ENCODE peak calls at places on chromosomes 1 and 21, in eight cellular contexts. B is K562, X is transverse colon, D is spleen, H is HCT116, M is Panc1, P is suprapubic skin, W is stomach. A is an unnamed sample. For H3K4me1, the result is how much of the 10 kb centered on the place peaks cover.

GRCh38 chr1:27346991-27347627 is 5.3 kb downstream of the SYTL1 start:
- DNase-seq in B (peak), X (no peak), D (no peak), H (no peak), M (no peak), P (peak), W (no peak), A (no peak)

GRCh38 chr1:48229309-48229708 is 6.8 kb downstream of the SLC5A9 start:
- DNase-seq in B (no peak), X (no peak), D (no peak), H (no peak), M (no peak), P (no peak), W (no peak), A (no peak)

GRCh38 chr1:28582248-28582615 is 9.8 kb upstream of the RAB42 start:
- DNase-seq in B (no peak), X (peak), D (no peak), H (no peak), M (no peak), P (no peak), W (no peak), A (no peak)

GRCh38 chr1:198543670-198544260 is 3.3 kb upstream of the ATP6V1G3 start:
- DNase-seq in B (no peak), X (no peak), D (no peak), H (no peak), M (no peak), P (no peak), W (no peak), A (no peak)

GRCh38 chr1:174689524-174689923 is 241.8 kb downstream of the GPR52 start:
- DNase-seq in B (no peak), X (peak), D (no peak), H (no peak), M (no peak), P (no peak), W (no peak), A (no peak)

GRCh38 chr1:232611834-232612233 is 18.1 kb downstream of the SIPA1L2 start:
- DNase-seq in B (no peak), X (no peak), D (no peak), H (no peak), M (no peak), P (no peak), W (no peak), A (no peak)

GRCh38 chr1:22257286-22258275 is 114.7 kb upstream of the WNT4 start:
- DNase-seq in B (no peak), X (peak), D (no peak), H (no peak), M (no peak), P (no peak), W (peak), A (no peak)

GRCh38 chr1:31264790-31265386 is 25.2 kb upstream of the NKAIN1 start:
- DNase-seq in B (no peak), X (no peak), D (no peak), H (no peak), M (no peak), P (no peak), W (peak), A (no peak)

GRCh38 chr1:111833334-111833733 is 77.6 kb downstream of the DDX20 start:
- DNase-seq in B (no peak), X (no peak), D (no peak), H (no peak), M (no peak), P (no peak), W (no peak), A (no peak)

GRCh38 chr21:45579383-45580180 is 37.3 kb upstream of the SLC19A1 start:
- DNase-seq in B (no peak), X (peak), D (peak), H (no peak), M (no peak), P (peak), W (peak), A (no peak)

GRCh38 chr21:42164064-42164789 is 54.7 kb upstream of the ABCG1 start:
- DNase-seq in B (peak), X (peak), D (peak), H (peak), M (no peak), P (no peak), W (peak), A (no peak)

GRCh38 chr1:68322837-68323687 is 90.7 kb upstream of the WLS start:
- DNase-seq in B (no peak), X (peak), D (no peak), H (peak), M (no peak), P (peak), W (no peak), A (no peak)

GRCh38 chr1:18217398-18218043 is 109.9 kb downstream of the IGSF21 start:
- DNase-seq in B (peak), X (peak), D (no peak), H (peak), M (no peak), P (no peak), W (no peak), A (no peak)

GRCh38 chr1:81752840-81753239 is 47.9 kb upstream of the ADGRL2 start:
- DNase-seq in B (no peak), X (no peak), D (no peak), H (no peak), M (no peak), P (no peak), W (no peak), A (no peak)

GRCh38 chr1:186482661-186483255 is 21.8 kb upstream of the PDC start:
- DNase-seq in B (peak), X (peak), D (no peak), H (peak), M (peak), P (no peak), W (peak), A (no peak)

GRCh38 chr1:211329764-211330201 is 3.1 kb downstream of the TRAF5 start:
- DNase-seq in B (no peak), X (no peak), D (no peak), H (no peak), M (no peak), P (no peak), W (no peak), A (no peak)

GRCh38 chr21:16913010-16913409 is 599.8 kb upstream of the CXADR start:
- DNase-seq in B (no peak), X (no peak), D (no peak), H (no peak), M (no peak), P (no peak), W (no peak), A (no peak)

GRCh38 chr1:184759651-184760050 is 5.0 kb upstream of the EDEM3 start:
- DNase-seq in B (no peak), X (no peak), D (no peak), H (no peak), M (no peak), P (no peak), W (no peak), A (no peak)

GRCh38 chr21:45377866-45378257 is 27.1 kb upstream of the COL18A1 start:
- DNase-seq in B (no peak), X (no peak), D (peak), H (no peak), M (no peak), P (peak), W (no peak), A (no peak)

GRCh38 chr1:27070390-27071048 is 57.9 kb upstream of the TENT5B start:
- DNase-seq in B (no peak), X (no peak), D (no peak), H (no peak), M (no peak), P (no peak), W (peak), A (no peak)

GRCh38 chr1:56303805-56304204 is 275.6 kb downstream of the PLPP3 start:
- DNase-seq in B (no peak), X (no peak), D (no peak), H (no peak), M (no peak), P (no peak), W (no peak), A (peak)

GRCh38 chr1:200710166-200710565 is 28.5 kb upstream of the CAMSAP2 start:
- DNase-seq in B (no peak), X (no peak), D (no peak), H (no peak), M (no peak), P (no peak), W (no peak), A (no peak)

GRCh38 chr21:16279658-16280581 is 550.1 kb downstream of the USP25 start:
- DNase-seq in B (no peak), X (no peak), D (no peak), H (no peak), M (no peak), P (no peak), W (no peak), A (no peak)

GRCh38 chr1:2347409-2347785 is 44.0 kb downstream of the MORN1 start:
- DNase-seq in B (no peak), X (no peak), D (peak), H (no peak), M (no peak), P (peak), W (no peak), A (no peak)

GRCh38 chr1:26694597-26695416 is 1.0 kb upstream of the ARID1A start:
- DNase-seq in B (no peak), X (peak), D (no peak), H (no peak), M (no peak), P (no peak), W (no peak), A (no peak)

GRCh38 chr1:243731301-243731891 is 118.6 kb downstream of the AKT3 start:
- DNase-seq in B (no peak), X (no peak), D (no peak), H (no peak), M (no peak), P (no peak), W (peak), A (no peak)

GRCh38 chr1:24890861-24891260 is 39.2 kb downstream of the RUNX3 start:
- DNase-seq in B (no peak), X (peak), D (no peak), H (no peak), M (no peak), P (no peak), W (peak), A (no peak)

GRCh38 chr21:41250519-41250918 is 66.1 kb upstream of the FAM3B start:
- DNase-seq in B (no peak), X (no peak), D (no peak), H (no peak), M (no peak), P (no peak), W (peak), A (peak)

GRCh38 chr1:210259496-210259895 is 26.9 kb downstream of the SERTAD4 start:
- DNase-seq in B (no peak), X (no peak), D (no peak), H (no peak), M (no peak), P (no peak), W (no peak), A (no peak)

GRCh38 chr1:110239491-110240430 is 29.6 kb downstream of the KCNC4 start:
- DNase-seq in B (no peak), X (no peak), D (peak), H (no peak), M (no peak), P (no peak), W (no peak), A (no peak)

GRCh38 chr1:245856944-245857531 is 650.0 kb downstream of the SMYD3 start:
- DNase-seq in B (no peak), X (no peak), D (no peak), H (no peak), M (no peak), P (no peak), W (no peak), A (no peak)

GRCh38 chr1:201911827-201912571 is 23.3 kb downstream of the SHISA4 start:
- DNase-seq in B (no peak), X (no peak), D (no peak), H (no peak), M (no peak), P (no peak), W (no peak), A (no peak)

GRCh38 chr1:180907313-180908055 is 5.2 kb upstream of the KIAA1614 start:
- DNase-seq in B (no peak), X (no peak), D (no peak), H (no peak), M (no peak), P (no peak), W (peak), A (no peak)

GRCh38 chr1:84020151-84020550 is 21.2 kb upstream of the TTLL7 start:
- DNase-seq in B (no peak), X (no peak), D (no peak), H (no peak), M (no peak), P (no peak), W (no peak), A (no peak)
- TF ChIP-seq POLR2AphosphoS5 in B (no peak), X (no peak), D (no peak), H (no peak), M (no peak), P (no peak), W (no peak), A (no peak)

GRCh38 chr21:9763306-9763705 is 758.1 kb upstream of the TPTE start:
- DNase-seq in B (no peak), X (no peak), D (no peak), H (no peak), M (no peak), P (no peak), W (no peak), A (peak)

GRCh38 chr21:9763807-9764206 is 757.6 kb upstream of the TPTE start:
- DNase-seq in B (no peak), X (no peak), D (no peak), H (no peak), M (no peak), P (no peak), W (no peak), A (no peak)

GRCh38 chr21:9772348-9772672 is 749.1 kb upstream of the TPTE start:
- DNase-seq in B (no peak), X (no peak), D (no peak), H (no peak), M (no peak), P (no peak), W (no peak), A (no peak)

DNA sequence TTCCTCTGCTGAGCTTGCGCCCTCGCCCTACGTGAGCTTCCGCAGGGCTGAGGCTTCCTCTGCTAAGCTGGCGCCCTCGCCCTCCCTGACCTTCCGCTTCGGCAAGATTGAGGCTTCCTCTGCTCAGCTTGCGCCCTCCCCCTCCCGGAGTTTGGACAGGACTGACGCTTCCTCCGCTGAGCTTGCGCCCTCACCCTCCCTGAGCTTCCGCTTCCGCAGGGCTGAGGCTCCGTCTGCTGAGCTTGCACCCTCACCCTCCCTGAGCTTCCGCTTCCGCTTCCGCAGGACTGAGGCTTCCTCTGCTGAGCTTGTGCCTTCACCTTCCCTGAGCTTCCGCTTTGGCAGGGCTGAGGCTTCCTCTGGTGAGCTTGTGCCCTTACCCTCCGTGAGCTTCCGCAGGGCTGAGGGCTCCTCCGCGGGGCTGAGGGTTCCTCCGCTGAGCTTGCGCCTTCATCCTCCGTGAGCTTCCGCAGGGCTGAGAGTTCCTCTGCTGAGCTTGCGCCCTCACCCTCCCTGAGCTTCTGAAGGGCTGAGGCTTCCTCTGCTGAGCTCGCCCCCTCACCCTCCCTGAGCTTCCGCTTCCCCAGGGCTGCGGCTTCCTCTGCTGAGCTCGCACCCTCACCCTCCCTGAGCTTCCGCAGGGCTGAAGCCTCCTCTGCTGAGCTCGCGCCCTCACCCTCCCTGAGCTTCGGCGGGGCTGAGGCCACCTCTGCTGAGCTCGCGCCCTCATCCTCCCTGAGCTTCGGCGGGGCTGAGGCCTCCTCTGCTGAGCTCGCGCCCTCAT is 753.6 kb upstream of the TPTE start:
- DNase-seq in B (peak), X (no peak), D (no peak), H (no peak), M (no peak), P (no peak), W (no peak), A (no peak)
- H3K4me3 ChIP-seq in B (peak), X (no peak), D (no peak), H (no peak), M (peak), P (no peak), W (no peak), A (no peak)

GRCh38 chr1:84504580-84505021 is 1.6 kb upstream of the SPATA1 start:
- DNase-seq in B (no peak), X (no peak), D (no peak), H (no peak), M (no peak), P (no peak), W (no peak), A (no peak)

GRCh38 chr1:84505167-84506001 is 802 bp upstream of the SPATA1 start:
- DNase-seq in B (peak), X (peak), D (no peak), H (no peak), M (no peak), P (no peak), W (no peak), A (peak)

GRCh38 chr1:84506729-84507453 is 510 bp upstream of the GNG5 start:
- DNase-seq in B (no peak), X (no peak), D (no peak), H (no peak), M (no peak), P (no peak), W (no peak), A (no peak)

GRCh38 chr1:84506002-84506728 is at the start of the genes GNG5 and SPATA1:
- DNase-seq in B (peak), X (peak), D (peak), H (peak), M (peak), P (peak), W (peak), A (peak)

GRCh38 chr1:84502892-84503291 is 3.3 kb upstream of the SPATA1 start:
- DNase-seq in B (no peak), X (no peak), D (no peak), H (no peak), M (no peak), P (no peak), W (no peak), A (no peak)
- H3K4me1 ChIP-seq in B (under half), X (under half), D (under half), H (under half), M (under half), P (half or more), W (under half), A (half or more)

DNA sequence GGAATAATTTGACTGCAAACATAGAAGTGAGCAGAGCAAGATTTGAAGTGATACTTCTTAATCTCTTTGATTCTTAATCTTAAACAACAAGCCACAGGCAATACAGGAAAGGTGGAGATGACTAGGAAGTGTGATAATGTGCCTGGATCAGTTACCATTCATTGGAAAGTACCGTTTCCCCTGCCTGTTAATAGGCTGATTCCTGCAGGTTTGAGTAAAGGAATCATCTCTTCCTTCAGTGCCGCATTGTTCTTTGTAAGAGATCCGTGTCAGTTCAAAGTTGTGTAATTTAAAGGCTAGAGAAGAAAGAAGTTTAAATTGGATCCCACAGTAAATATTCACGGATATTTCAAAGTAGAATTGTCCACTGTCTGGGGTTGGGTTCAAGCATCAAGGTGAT is 43.5 kb upstream of the BCL10 start:
- DNase-seq in B (no peak), X (no peak), D (no peak), H (no peak), M (no peak), P (no peak), W (no peak), A (no peak)
- TF ChIP-seq POLR2AphosphoS5 in B (no peak), X (no peak), D (no peak), H (no peak), M (no peak), P (no peak), W (no peak), A (no peak)

GRCh38 chr21:44352253-44352860 is 1.1 kb upstream of the TRPM2 start:
- DNase-seq in B (no peak), X (no peak), D (no peak), H (no peak), M (no peak), P (peak), W (no peak), A (no peak)
- H3K4me3 ChIP-seq in B (no peak), X (no peak), D (no peak), H (no peak), M (no peak), P (no peak), W (no peak), A (no peak)

GRCh38 chr1:203462143-203462542 is 13.5 kb upstream of the PRELP start:
- DNase-seq in B (no peak), X (no peak), D (no peak), H (no peak), M (no peak), P (no peak), W (no peak), A (no peak)

GRCh38 chr1:203462878-203463277 is 12.7 kb upstream of the PRELP start:
- DNase-seq in B (no peak), X (no peak), D (no peak), H (no peak), M (no peak), P (peak), W (no peak), A (no peak)

GRCh38 chr1:203461717-203462116 is 13.9 kb upstream of the PRELP start:
- DNase-seq in B (no peak), X (no peak), D (no peak), H (no peak), M (no peak), P (no peak), W (no peak), A (no peak)

GRCh38 chr1:203456577-203456976 is 19.0 kb upstream of the PRELP start:
- DNase-seq in B (no peak), X (no peak), D (no peak), H (no peak), M (no peak), P (peak), W (no peak), A (no peak)

GRCh38 chr1:203459671-203460201 is 15.9 kb upstream of the PRELP start:
- DNase-seq in B (no peak), X (no peak), D (no peak), H (no peak), M (no peak), P (peak), W (no peak), A (no peak)
- H3K4me1 ChIP-seq in B (under half), X (under half), D (under half), H (under half), M (under half), P (under half), W (under half), A (under half)

DNA sequence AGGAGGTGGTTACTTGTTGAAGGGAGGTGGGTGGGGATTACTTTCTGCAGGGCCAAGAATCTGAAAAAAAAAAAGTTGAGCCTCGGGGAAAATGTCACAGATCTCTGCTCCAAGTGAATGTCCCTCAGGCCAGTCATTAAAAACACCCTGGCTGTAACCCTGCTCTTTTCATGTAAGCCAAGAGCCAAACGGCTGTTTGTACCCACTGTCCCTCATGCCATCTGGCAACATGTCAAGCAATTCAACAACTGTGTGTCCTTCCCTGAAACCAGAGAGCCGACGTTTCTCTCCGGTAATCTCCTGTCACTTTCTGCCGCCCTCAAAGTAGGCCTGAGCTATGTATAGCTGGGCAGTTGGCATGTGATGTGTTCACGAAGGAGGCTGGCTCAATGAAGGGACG is 14.7 kb downstream of the CASQ2 start:
- DNase-seq in B (no peak), X (no peak), D (no peak), H (no peak), M (no peak), P (no peak), W (no peak), A (peak)
- TF ChIP-seq POLR2AphosphoS5 in B (no peak), X (no peak), D (no peak), H (no peak), M (no peak), P (no peak), W (no peak), A (no peak)

DNA sequence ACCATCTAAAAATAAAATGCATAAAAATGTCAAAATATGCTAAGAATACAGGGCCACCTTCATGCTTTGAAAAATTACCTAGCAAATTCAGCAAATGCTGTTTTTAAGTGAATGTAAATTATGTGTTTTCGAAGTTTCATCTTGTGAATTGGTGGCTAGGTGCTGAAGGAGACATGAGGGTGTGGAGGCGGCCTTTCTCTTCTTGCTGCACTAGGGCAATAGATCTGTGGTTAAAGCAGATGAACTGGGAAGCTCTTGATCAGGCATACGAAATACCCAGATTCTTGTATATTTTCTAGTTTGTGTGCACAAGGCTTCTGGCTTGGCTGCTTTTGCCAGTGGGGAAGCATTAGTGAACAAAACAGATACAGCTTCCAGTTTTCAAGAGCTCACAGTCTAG is 224.5 kb downstream of the ST6GALNAC3 start:
- DNase-seq in B (no peak), X (no peak), D (no peak), H (no peak), M (no peak), P (no peak), W (no peak), A (no peak)
- H3K4me3 ChIP-seq in B (no peak), X (no peak), D (no peak), H (no peak), M (no peak), P (no peak), W (no peak), A (no peak)